ENCODE peak calls at places on chromosomes 3 and 15, in four cellular contexts. N is mucosa of descending colon, J is glutamatergic neuron, Q is choroid plexus epithelial cell. P is an unnamed sample.

GRCh38 chr3:52839892-52840545 is 5.2 kb upstream of the MUSTN1 start:
- DNase-seq in N (no peak), Q (no peak), J (no peak), P (no peak)

GRCh38 chr3:70065666-70066253 is 66.2 kb downstream of the SAMMSON start:
- DNase-seq in J (peak), Q (peak), N (no peak), P (no peak)

GRCh38 chr3:197899833-197900478 is 50.0 kb upstream of the RPL35A start:
- DNase-seq in Q (no peak), N (no peak), J (no peak), P (no peak)

GRCh38 chr3:65742914-65743313 is 295.8 kb downstream of the MAGI1 start:
- DNase-seq in Q (peak), N (no peak), J (no peak), P (no peak)

GRCh38 chr3:169624533-169624972 is 39.0 kb downstream of the MECOM start:
- DNase-seq in Q (no peak), J (no peak), N (no peak), P (no peak)

GRCh38 chr3:181582619-181583018 is 129.1 kb upstream of the SOX2 start:
- DNase-seq in J (no peak), N (no peak), Q (no peak), P (no peak)

GRCh38 chr15:68232937-68233336 is 3.4 kb upstream of the CLN6 start:
- DNase-seq in J (no peak), N (no peak), Q (no peak), P (no peak)

GRCh38 chr3:57224856-57225255 is 2.7 kb upstream of the APPL1 start:
- DNase-seq in J (no peak), N (no peak), Q (no peak), P (no peak)

GRCh38 chr15:70156781-70157261 is 59.1 kb upstream of the TLE3 start:
- DNase-seq in N (no peak), J (no peak), Q (no peak), P (no peak)

GRCh38 chr15:34039506-34040123 is 611 bp upstream of the AVEN start:
- DNase-seq in Q (peak), J (no peak), N (no peak), P (no peak)

GRCh38 chr3:174957581-174958001 is 98.5 kb downstream of the NAALADL2 start:
- DNase-seq in N (no peak), Q (peak), J (no peak), P (peak)

GRCh38 chr3:102378216-102378615 is 56.6 kb upstream of the ZPLD1 start:
- DNase-seq in N (no peak), Q (no peak), J (no peak), P (no peak)

GRCh38 chr15:75058127-75058905 is 34.9 kb downstream of the PPCDC start:
- DNase-seq in N (no peak), J (no peak), Q (no peak), P (no peak)

GRCh38 chr15:55434989-55435825 is 26.9 kb downstream of the PIERCE2 start:
- DNase-seq in J (no peak), N (no peak), Q (peak), P (peak)

GRCh38 chr15:88467935-88468528 is 524 bp downstream of the MRPS11 start:
- DNase-seq in J (no peak), Q (peak), N (no peak), P (no peak)

GRCh38 chr15:66864086-66864830 is 162.2 kb downstream of the SMAD6 start:
- DNase-seq in Q (no peak), N (no peak), J (no peak), P (no peak)

GRCh38 chr3:13705702-13706280 is 156.9 kb downstream of the FBLN2 start:
- DNase-seq in J (peak), Q (no peak), N (no peak), P (no peak)

GRCh38 chr15:99446565-99447496 is 119.0 kb upstream of the MEF2A start:
- DNase-seq in Q (no peak), N (peak), J (no peak), P (no peak)

GRCh38 chr3:27325419-27325818 is 43.8 kb downstream of the NEK10 start:
- DNase-seq in Q (peak), J (no peak), N (no peak), P (no peak)

GRCh38 chr3:71101014-71101413 is 482.5 kb downstream of the FOXP1 start:
- DNase-seq in N (no peak), Q (peak), J (no peak), P (no peak)

GRCh38 chr3:54235998-54236397 is 113.6 kb downstream of the CACNA2D3 start:
- DNase-seq in N (no peak), Q (no peak), J (no peak), P (no peak)

GRCh38 chr3:13501527-13501926 is 21.4 kb downstream of the HDAC11 start:
- DNase-seq in N (no peak), J (no peak), Q (no peak), P (no peak)

GRCh38 chr3:173993299-173993698 is 595.8 kb downstream of the NLGN1 start:
- DNase-seq in Q (peak), N (no peak), J (no peak), P (peak)

GRCh38 chr3:50627407-50628051 is 10.6 kb downstream of the MAPKAPK3 start:
- DNase-seq in N (no peak), Q (peak), J (peak), P (no peak)
- TF ChIP-seq CTCF in N (no peak), Q (peak), J (no peak), P (peak)

GRCh38 chr3:156149781-156150375 is 29.5 kb downstream of the KCNAB1 start:
- DNase-seq in J (no peak), Q (peak), N (no peak), P (no peak)

GRCh38 chr3:156148345-156148945 is 28.1 kb downstream of the KCNAB1 start:
- DNase-seq in Q (no peak), J (no peak), N (no peak), P (no peak)

GRCh38 chr3:156151824-156152428 is 31.5 kb downstream of the KCNAB1 start:
- DNase-seq in N (peak), J (peak), Q (peak), P (peak)

GRCh38 chr3:156148946-156149348 is 28.6 kb downstream of the KCNAB1 start:
- DNase-seq in N (no peak), J (no peak), Q (peak), P (no peak)

GRCh38 chr3:156150434-156151066 is 30.2 kb downstream of the KCNAB1 start:
- DNase-seq in N (no peak), Q (peak), J (peak), P (peak)
- TF ChIP-seq CTCF in N (peak), Q (peak), J (peak), P (peak)

GRCh38 chr3:115292677-115293076 is 145.6 kb upstream of the ZBTB20 start:
- DNase-seq in N (no peak), J (no peak), Q (no peak), P (no peak)
- TF ChIP-seq CTCF in N (no peak), J (no peak), Q (no peak), P (no peak)

GRCh38 chr15:59892995-59893394 is 111.1 kb upstream of the FOXB1 start:
- DNase-seq in N (no peak), Q (peak), J (no peak), P (no peak)
- TF ChIP-seq CTCF in N (no peak), Q (no peak), J (no peak), P (no peak)

DNA sequence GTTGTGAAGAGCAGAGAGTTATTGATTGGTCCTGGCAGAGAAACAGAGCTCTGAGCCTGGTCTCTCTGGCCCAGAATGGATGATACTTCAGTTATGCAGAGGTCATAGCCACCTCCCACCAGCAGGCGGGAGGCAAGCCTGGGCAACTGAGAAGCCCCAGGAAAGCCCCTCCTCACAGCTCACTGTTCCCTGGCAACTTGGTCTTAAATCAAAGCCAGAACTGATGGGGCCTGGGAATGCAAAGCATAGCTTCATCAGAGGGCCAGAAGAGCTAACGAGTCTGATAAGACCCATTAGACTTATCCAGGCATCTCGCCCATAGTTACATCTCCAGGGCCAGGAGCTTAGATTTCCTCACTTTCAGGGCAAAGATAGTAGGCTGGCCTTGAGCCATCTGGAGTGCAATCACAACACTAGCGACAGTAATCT is 5.5 kb upstream of the COLQ start:
- DNase-seq in J (peak), N (no peak), Q (peak), P (no peak)
- TF ChIP-seq CTCF in J (peak), N (no peak), Q (peak), P (peak)